ENCODE peak calls at places on chromosome 7, in seven cellular contexts. S is activated CD4-positive, alpha-beta memory T cell treated with anti-CD3 and anti-CD28 coated beads for 36 hours; A is AML-193; G is aorta; F is cardiac muscle cell; I is BE2C; K is ACHN. L is an unnamed sample.
A peak's percentile ranks its signal among the peaks of the same experiment; 100 is the strongest.

GRCh38 chr7:74627699-74628411 is 29.7 kb upstream of the GTF2I start:
- DNase-seq in S (no peak), A (no peak), G (no peak), F (peak; percentile 70), I (peak; percentile 46), K (no peak), L (peak; percentile 32)

GRCh38 chr7:76364198-76364584 is 5.4 kb upstream of the YWHAG start:
- DNase-seq in S (peak; percentile 25), A (peak; percentile 52), G (peak; percentile 67), F (no peak), I (no peak), K (peak; percentile 56), L (no peak)

GRCh38 chr7:32677593-32677992 is 182.3 kb downstream of the AVL9 start:
- DNase-seq in S (no peak), A (no peak), G (no peak), F (no peak), I (no peak), K (no peak), L (no peak)

GRCh38 chr7:101868191-101868950 is 50.9 kb downstream of the CUX1 start:
- DNase-seq in S (no peak), A (no peak), G (no peak), F (no peak), I (no peak), K (no peak), L (no peak)

GRCh38 chr7:601573-602340 is 82.1 kb upstream of the PDGFA start:
- DNase-seq in S (peak; percentile 97), A (peak; percentile 42), G (peak; percentile 92), F (no peak), I (no peak), K (no peak), L (peak; percentile 81)

GRCh38 chr7:46626261-46627037 is 705.4 kb upstream of the IGFBP3 start:
- DNase-seq in S (no peak), A (no peak), G (no peak), F (no peak), I (no peak), K (no peak), L (no peak)

GRCh38 chr7:36490335-36490940 is 100.8 kb downstream of the ANLN start:
- DNase-seq in S (no peak), A (no peak), G (no peak), F (no peak), I (no peak), K (no peak), L (no peak)

GRCh38 chr7:55309040-55309991 is 55.8 kb upstream of the LANCL2 start:
- DNase-seq in S (peak; percentile 95), A (no peak), G (peak; percentile 50), F (no peak), I (no peak), K (no peak), L (no peak)

GRCh38 chr7:26603631-26604030 is 260.8 kb downstream of the SKAP2 start:
- DNase-seq in S (no peak), A (no peak), G (no peak), F (no peak), I (no peak), K (peak; percentile 96), L (no peak)

GRCh38 chr7:125383324-125383723 is 453.7 kb upstream of the POT1 start:
- DNase-seq in S (no peak), A (peak; percentile 2), G (no peak), F (no peak), I (no peak), K (peak; percentile 12), L (no peak)

GRCh38 chr7:93327006-93327633 is 95.0 kb downstream of the VPS50 start:
- DNase-seq in S (no peak), A (no peak), G (no peak), F (no peak), I (no peak), K (peak; percentile 30), L (no peak)

GRCh38 chr7:123681561-123681960 is 25.9 kb downstream of the LMOD2 start:
- DNase-seq in S (no peak), A (no peak), G (no peak), F (peak; percentile 83), I (no peak), K (no peak), L (no peak)

GRCh38 chr7:129781856-129782256 is 170.3 kb downstream of the NRF1 start:
- DNase-seq in S (no peak), A (no peak), G (no peak), F (no peak), I (no peak), K (peak; percentile 12), L (no peak)

GRCh38 chr7:134724606-134725005 is 54.8 kb upstream of the CALD1 start:
- DNase-seq in S (peak; percentile 41), A (peak; percentile 23), G (no peak), F (no peak), I (peak; percentile 37), K (peak; percentile 57), L (no peak)

GRCh38 chr7:24905996-24906770 is 73.8 kb downstream of the OSBPL3 start:
- DNase-seq in S (peak; percentile 58), A (no peak), G (no peak), F (no peak), I (no peak), K (no peak), L (no peak)

GRCh38 chr7:27704407-27705199 is 35.4 kb upstream of the TAX1BP1 start:
- DNase-seq in S (no peak), A (no peak), G (no peak), F (no peak), I (no peak), K (no peak), L (no peak)

GRCh38 chr7:137572071-137572784 is 228.7 kb upstream of the PTN start:
- DNase-seq in S (no peak), A (no peak), G (no peak), F (no peak), I (no peak), K (no peak), L (no peak)

GRCh38 chr7:151148319-151149259 is 18.9 kb downstream of the GBX1 start:
- DNase-seq in S (no peak), A (no peak), G (no peak), F (no peak), I (peak; percentile 6), K (no peak), L (no peak)